ENCODE peak calls at places on chromosomes 2 and 18, in five cellular contexts. K is heart right ventricle, L is A549, S is thoracic aorta, W is left ventricle myocardium inferior. T is an unnamed sample.

GRCh38 chr2:127254386-127254981 is 34.4 kb upstream of the CYP27C1 start:
- DNase-seq in S (no peak), W (no peak), K (no peak), L (no peak), T (no peak)

GRCh38 chr2:202375006-202375610 is 1.0 kb upstream of the BMPR2 start:
- DNase-seq in W (peak; percentile 70), S (peak; percentile 46), K (peak; percentile 87), L (no peak), T (peak; percentile 93)

GRCh38 chr18:57294547-57294946 is 57.8 kb upstream of the ST8SIA3 start:
- DNase-seq in W (no peak), K (no peak), L (no peak), S (no peak), T (no peak)

GRCh38 chr2:150211164-150211631 is 276.3 kb downstream of the RND3 start:
- DNase-seq in S (no peak), W (no peak), L (no peak), K (no peak), T (no peak)

GRCh38 chr2:40353236-40353635 is 98.7 kb downstream of the SLC8A1 start:
- DNase-seq in L (no peak), K (no peak), S (no peak), W (no peak), T (peak; percentile 80)

GRCh38 chr2:240928476-240929363 is 22.6 kb downstream of the CROCC2 start:
- DNase-seq in S (no peak), W (peak; percentile 13), L (no peak), K (no peak), T (no peak)

GRCh38 chr2:127678531-127678930 is 3.2 kb upstream of the LIMS2 start:
- DNase-seq in W (no peak), K (no peak), L (no peak), S (no peak), T (no peak)

GRCh38 chr2:108325756-108326155 is 37.1 kb downstream of the SULT1C2 start:
- DNase-seq in S (no peak), L (no peak), K (no peak), W (no peak), T (no peak)

GRCh38 chr2:197207106-197207505 is 103.5 kb downstream of the ANKRD44 start:
- DNase-seq in L (no peak), W (no peak), K (no peak), S (no peak), T (no peak)

GRCh38 chr18:58996131-58996632 is 131.5 kb downstream of the ZNF532 start:
- DNase-seq in S (no peak), W (no peak), K (peak; percentile 74), L (no peak), T (no peak)

GRCh38 chr2:165376571-165376975 is 92.9 kb upstream of the CSRNP3 start:
- DNase-seq in S (no peak), W (no peak), K (no peak), L (no peak), T (no peak)

GRCh38 chr2:160229591-160229990 is 29.5 kb upstream of the ITGB6 start:
- DNase-seq in L (no peak), W (no peak), S (no peak), K (no peak), T (no peak)
- H3K4me1 ChIP-seq in L (peaks cover 87% of the 10 kb centered on the region), W (peaks cover 35% of the 10 kb centered on the region), S (peaks cover 15% of the 10 kb centered on the region), K (peaks cover 6% of the 10 kb centered on the region), T (peaks cover 25% of the 10 kb centered on the region)

DNA sequence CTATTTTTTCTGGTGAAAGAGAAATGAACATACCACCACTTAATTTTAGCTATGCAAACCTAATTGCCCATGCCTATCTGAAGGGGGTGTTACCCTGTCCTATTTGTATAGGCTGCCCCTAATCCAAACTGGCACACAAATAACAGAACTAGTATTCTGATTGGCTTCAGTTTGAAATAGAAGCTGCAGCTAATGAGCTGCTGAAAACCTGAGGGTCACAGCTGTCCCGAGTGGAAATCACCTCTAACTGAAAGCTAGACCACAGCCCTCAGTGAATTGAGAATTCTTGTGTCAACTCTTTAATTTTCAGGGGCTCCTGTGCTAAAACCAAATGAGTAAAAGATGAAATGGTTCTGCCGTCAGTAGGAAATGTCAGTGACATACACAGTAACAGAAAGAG is 28.7 kb downstream of the CCDC141 start:
- DNase-seq in W (no peak), S (no peak), K (no peak), L (no peak), T (no peak)
- H3K4me3 ChIP-seq in W (peak overlapping the region; percentile 41), S (no peak overlapping the region), K (no peak overlapping the region), L (no peak overlapping the region), T (no peak overlapping the region)

GRCh38 chr2:23516546-23517256 is 131.7 kb downstream of the KLHL29 start:
- DNase-seq in W (no peak), K (no peak), S (no peak), L (no peak), T (no peak)

GRCh38 chr2:23521060-23521459 is 136.1 kb downstream of the KLHL29 start:
- DNase-seq in K (no peak), W (no peak), L (no peak), S (no peak), T (no peak)

GRCh38 chr2:23519334-23519651 is 134.3 kb downstream of the KLHL29 start:
- DNase-seq in K (no peak), L (no peak), S (no peak), W (no peak), T (no peak)

GRCh38 chr2:23520256-23520655 is 135.3 kb downstream of the KLHL29 start:
- DNase-seq in L (no peak), K (no peak), W (no peak), S (no peak), T (no peak)

GRCh38 chr2:23518481-23519333 is 133.7 kb downstream of the KLHL29 start:
- DNase-seq in K (no peak), L (no peak), W (no peak), S (no peak), T (no peak)
- H3K4me1 ChIP-seq in K (peaks cover 10% of the 10 kb centered on the region), L (peaks cover 4% of the 10 kb centered on the region), W (peaks cover 23% of the 10 kb centered on the region), S (no peaks in the 10 kb centered on the region), T (peaks cover 19% of the 10 kb centered on the region)

DNA sequence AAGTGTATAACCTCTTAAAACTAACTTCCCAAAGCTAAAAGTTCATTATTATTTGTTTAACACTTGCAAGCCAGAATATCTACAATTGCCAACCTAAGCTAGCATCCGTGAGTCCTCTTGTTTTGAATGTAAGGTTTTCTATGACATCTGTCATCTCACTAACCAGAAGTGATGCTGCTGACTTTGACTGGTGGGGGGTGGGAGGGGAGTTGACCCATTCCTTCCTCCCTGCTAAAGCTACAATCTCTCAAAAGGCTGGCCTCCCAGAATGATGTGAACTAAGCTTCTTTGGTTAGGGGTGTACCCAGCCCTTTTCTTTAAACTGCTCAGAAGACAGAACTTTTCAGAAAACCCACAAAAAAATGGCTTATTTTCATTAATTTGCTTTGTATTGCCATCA is 280.6 kb downstream of the ZEB2 start:
- DNase-seq in L (no peak), W (no peak), K (no peak), S (no peak), T (no peak)
- H3K4me3 ChIP-seq in L (no peak overlapping the region), W (no peak overlapping the region), K (no peak overlapping the region), S (no peak overlapping the region), T (no peak overlapping the region)

GRCh38 chr2:43267393-43267792 is 41.0 kb upstream of the ZFP36L2 start:
- DNase-seq in K (no peak), S (no peak), W (no peak), L (no peak), T (no peak)

GRCh38 chr2:43262239-43262638 is 35.8 kb upstream of the ZFP36L2 start:
- DNase-seq in S (no peak), L (no peak), K (no peak), W (no peak), T (no peak)

GRCh38 chr2:43268066-43268971 is 41.9 kb upstream of the ZFP36L2 start:
- DNase-seq in S (no peak), K (no peak), W (no peak), L (no peak), T (no peak)

GRCh38 chr2:43266692-43267091 is 40.3 kb upstream of the ZFP36L2 start:
- DNase-seq in W (peak; percentile 67), L (no peak), K (peak; percentile 54), S (no peak), T (no peak)

GRCh38 chr2:43265006-43265770 is 38.8 kb upstream of the ZFP36L2 start:
- DNase-seq in K (peak; percentile 46), L (no peak), W (peak; percentile 73), S (peak; percentile 38), T (peak; percentile 80)
- H3K4me1 ChIP-seq in K (peaks cover 45% of the 10 kb centered on the region), L (peaks cover 3% of the 10 kb centered on the region), W (peaks cover 56% of the 10 kb centered on the region), S (peaks cover 34% of the 10 kb centered on the region), T (peaks cover 47% of the 10 kb centered on the region)

DNA sequence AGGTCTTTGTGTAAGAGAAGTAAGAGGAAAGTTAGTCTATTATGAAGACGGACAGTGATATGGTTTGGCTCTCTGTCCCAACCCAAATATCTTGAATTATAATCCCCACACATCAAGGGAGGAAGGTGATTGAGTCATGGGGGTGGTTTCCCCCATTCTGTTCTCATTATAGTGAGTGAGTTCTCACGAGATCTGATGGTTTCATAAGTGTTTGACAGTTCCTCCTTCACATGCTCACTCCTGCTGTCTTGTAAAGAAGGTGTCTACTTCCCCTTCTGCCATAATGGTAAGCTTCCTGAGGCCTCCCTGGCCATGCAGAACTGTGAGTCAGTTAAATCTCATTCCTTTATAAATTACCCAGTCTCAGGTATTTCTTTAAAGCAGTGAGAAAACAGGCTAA is 67.6 kb downstream of the NEURL3 start:
- DNase-seq in K (no peak), L (no peak), S (no peak), W (no peak), T (no peak)
- H3K4me3 ChIP-seq in K (no peak overlapping the region), L (no peak overlapping the region), S (no peak overlapping the region), W (no peak overlapping the region), T (no peak overlapping the region)

GRCh38 chr18:13275075-13275474 is 56.5 kb downstream of the LDLRAD4 start:
- DNase-seq in L (no peak), W (no peak), K (no peak), S (no peak), T (no peak)
- H3K4me1 ChIP-seq in L (no peaks in the 10 kb centered on the region), W (peaks cover 76% of the 10 kb centered on the region), K (peaks cover 78% of the 10 kb centered on the region), S (peaks cover 27% of the 10 kb centered on the region), T (peaks cover 25% of the 10 kb centered on the region)